ENCODE peak calls at places on chromosomes 6 and 20, in four cellular contexts. D, P, B and W are unnamed samples.

GRCh38 chr20:3209023-3209945 is at the start of gene ITPA:
- DNase-seq in D (peak), P (no peak), B (peak), W (peak)

GRCh38 chr6:22062807-22063408 is 233.9 kb downstream of the PRL start:
- DNase-seq in D (no peak), P (no peak), B (no peak), W (no peak)

GRCh38 chr6:129651291-129651691 is 58.7 kb downstream of the ARHGAP18 start:
- DNase-seq in D (peak), P (no peak), B (no peak), W (no peak)

GRCh38 chr6:19864285-19864684 is 27.1 kb downstream of the ID4 start:
- DNase-seq in D (no peak), P (no peak), B (no peak), W (no peak)

GRCh38 chr6:101666256-101666655 is 272.7 kb downstream of the GRIK2 start:
- DNase-seq in D (no peak), P (peak), B (no peak), W (no peak)

GRCh38 chr6:106927531-106928398 is 46.8 kb downstream of the CD24 start:
- DNase-seq in D (peak), P (no peak), B (peak), W (no peak)

GRCh38 chr20:6828794-6829423 is 61.4 kb downstream of the BMP2 start:
- DNase-seq in D (peak), P (peak), B (peak), W (no peak)

GRCh38 chr20:22686097-22686496 is 101.7 kb upstream of the FOXA2 start:
- DNase-seq in D (peak), P (peak), B (peak), W (peak)

GRCh38 chr6:163776549-163777378 is 362.2 kb downstream of the QKI start:
- DNase-seq in D (no peak), P (no peak), B (no peak), W (no peak)

GRCh38 chr20:53899351-53900167 is 170.8 kb downstream of the BCAS1 start:
- DNase-seq in D (peak), P (no peak), B (peak), W (no peak)

GRCh38 chr20:44334306-44334705 is 2.5 kb upstream of the R3HDML start:
- DNase-seq in D (no peak), P (no peak), B (no peak), W (no peak)

GRCh38 chr6:32087574-32088486 is 21.3 kb downstream of the TNXB start:
- DNase-seq in D (peak), P (peak), B (peak), W (no peak)

DNA sequence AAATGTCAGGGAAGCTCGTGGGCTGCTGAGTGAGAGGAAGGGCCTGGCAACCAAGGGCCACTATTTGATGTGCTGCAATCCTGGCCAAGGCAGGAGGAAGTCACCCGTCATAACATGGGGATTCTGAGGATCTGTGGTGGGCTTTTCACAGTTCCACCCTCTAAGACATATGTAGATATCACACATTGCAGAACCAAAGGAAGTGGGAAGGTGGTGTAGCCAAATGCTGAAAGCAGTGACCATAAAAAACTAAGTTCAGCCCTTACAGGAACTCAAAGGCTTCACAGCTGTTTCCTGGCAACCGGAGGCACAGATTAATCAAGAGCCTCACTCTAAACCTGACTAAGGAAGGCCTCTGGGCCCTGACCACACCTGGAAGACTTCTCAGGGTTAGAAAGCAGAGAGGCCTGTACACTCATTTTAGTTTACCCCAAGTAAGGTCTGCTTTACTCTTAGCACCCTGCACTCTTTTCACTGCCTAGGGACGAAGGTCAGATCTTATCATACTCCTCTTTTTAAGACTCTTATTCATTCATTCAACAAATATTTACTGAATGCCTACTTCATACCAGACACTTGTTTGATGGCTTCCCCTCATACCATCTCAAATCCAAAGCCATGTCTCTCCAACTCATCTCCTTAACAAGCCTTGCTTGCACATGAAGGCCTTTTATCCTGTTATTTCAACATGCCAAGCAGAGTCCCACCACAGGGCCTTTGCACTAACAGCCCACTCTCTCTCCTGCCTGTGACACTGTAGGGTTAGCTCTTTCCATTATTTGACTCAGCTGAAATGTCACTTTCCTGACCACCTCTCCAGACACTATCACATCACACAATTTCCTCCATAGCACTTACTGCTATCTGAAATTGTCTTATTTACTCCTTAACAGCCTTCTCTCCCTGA is 2.6 kb downstream of the UBE2V1 start:
- DNase-seq in D (peak), P (no peak), B (no peak), W (no peak)
- H3K27ac ChIP-seq in D (peak), P (no peak), B (peak), W (no peak)

DNA sequence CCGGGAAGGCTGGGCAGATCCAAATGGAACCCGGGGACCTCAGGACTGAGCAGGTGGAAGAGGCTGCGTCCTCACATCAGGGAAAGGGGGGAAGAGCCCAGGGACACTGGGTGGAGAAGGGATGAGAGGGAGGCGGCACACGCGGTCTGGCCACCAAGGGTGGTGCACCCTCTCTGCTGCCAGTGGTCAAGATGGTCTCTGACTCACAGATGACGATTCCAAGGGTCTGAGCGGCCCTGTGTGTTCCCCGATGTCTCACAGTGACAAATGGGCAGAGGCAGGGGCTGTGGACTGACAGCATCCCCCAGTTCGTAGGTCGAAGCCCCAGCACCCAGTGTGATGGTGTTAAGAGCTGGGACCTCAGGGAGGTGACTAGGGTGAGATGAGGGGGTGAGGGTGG is 32.1 kb downstream of the SLCO4A1 start:
- DNase-seq in D (no peak), P (no peak), B (no peak), W (no peak)
- H3K27ac ChIP-seq in D (no peak), P (no peak), B (no peak), W (no peak)

GRCh38 chr20:57213291-57213690 is 53.1 kb downstream of the BMP7 start:
- DNase-seq in D (no peak), P (no peak), B (no peak), W (no peak)

GRCh38 chr20:57211949-57212889 is 54.2 kb downstream of the BMP7 start:
- DNase-seq in D (no peak), P (peak), B (peak), W (peak)

GRCh38 chr20:57213924-57214323 is 52.5 kb downstream of the BMP7 start:
- DNase-seq in D (no peak), P (no peak), B (no peak), W (no peak)

GRCh38 chr20:57211406-57211805 is 55.0 kb downstream of the BMP7 start:
- DNase-seq in D (no peak), P (no peak), B (no peak), W (no peak)

GRCh38 chr20:57212890-57213276 is 53.6 kb downstream of the BMP7 start:
- DNase-seq in D (no peak), P (no peak), B (no peak), W (no peak)
- H3K27ac ChIP-seq in D (no peak), P (no peak), B (no peak), W (no peak)

GRCh38 chr20:59268827-59269226 is 31.6 kb upstream of the EDN3 start:
- DNase-seq in D (no peak), P (no peak), B (no peak), W (no peak)
- H3K27ac ChIP-seq in D (no peak), P (no peak), B (no peak), W (no peak)

DNA sequence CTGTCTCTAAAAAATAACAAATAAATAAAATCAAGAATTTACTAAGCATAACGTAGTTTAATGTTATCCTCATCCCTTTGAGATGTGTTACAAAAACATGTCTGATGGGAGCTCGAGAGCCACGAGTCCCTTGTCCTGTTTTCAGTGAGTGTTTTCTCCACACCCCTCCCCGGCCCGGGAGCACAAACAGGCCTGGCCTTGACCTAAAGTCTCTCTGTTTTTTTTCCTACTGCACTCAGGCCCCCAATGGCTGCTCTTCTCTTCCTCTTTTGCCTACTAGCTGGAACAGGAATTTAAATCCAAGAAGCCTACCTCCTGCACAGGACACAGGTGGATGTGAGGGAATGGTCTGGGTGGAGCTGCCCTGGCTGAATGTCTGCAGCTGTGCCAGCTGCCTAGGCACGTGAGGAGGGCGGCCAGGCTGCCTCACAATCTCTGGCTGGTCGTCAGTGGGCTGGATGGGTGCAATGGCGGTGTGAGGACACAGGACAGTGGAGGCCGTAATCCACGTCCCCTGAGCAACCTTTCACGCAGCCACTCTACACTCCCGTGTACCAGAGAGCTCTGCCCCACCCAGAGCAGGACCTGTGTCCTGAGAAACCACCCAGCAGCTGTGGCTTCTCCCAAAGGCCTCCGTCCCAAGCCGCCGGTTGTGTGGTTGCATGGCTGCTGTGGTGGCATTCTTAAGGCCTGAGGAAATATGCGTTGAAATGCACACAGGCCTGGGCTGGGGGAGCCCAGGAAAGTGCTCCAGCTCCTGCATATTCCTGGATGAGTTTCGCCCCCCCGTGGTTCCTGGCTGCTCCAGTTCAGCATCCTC is 117.5 kb downstream of the FAM120B start:
- DNase-seq in D (no peak), P (no peak), B (no peak), W (no peak)
- H3K27ac ChIP-seq in D (no peak), P (no peak), B (no peak), W (no peak)

GRCh38 chr6:148996815-148997214 is 250.0 kb downstream of the UST start:
- DNase-seq in D (no peak), P (no peak), B (no peak), W (no peak)
- H3K27ac ChIP-seq in D (no peak), P (no peak), B (no peak), W (no peak)

GRCh38 chr20:49660912-49661311 is 52.8 kb downstream of the B4GALT5 start:
- DNase-seq in D (no peak), P (no peak), B (no peak), W (no peak)
- H3K27ac ChIP-seq in D (no peak), P (no peak), B (no peak), W (no peak)

GRCh38 chr6:15921243-15921642 is 207.6 kb upstream of the MYLIP start:
- DNase-seq in D (no peak), P (no peak), B (no peak), W (no peak)

GRCh38 chr6:15926256-15926655 is 202.6 kb upstream of the MYLIP start:
- DNase-seq in D (no peak), P (no peak), B (no peak), W (no peak)

GRCh38 chr6:15927531-15928230 is 201.2 kb upstream of the MYLIP start:
- DNase-seq in D (no peak), P (no peak), B (no peak), W (no peak)

GRCh38 chr6:15924893-15925292 is 204.0 kb upstream of the MYLIP start:
- DNase-seq in D (no peak), P (no peak), B (no peak), W (no peak)

DNA sequence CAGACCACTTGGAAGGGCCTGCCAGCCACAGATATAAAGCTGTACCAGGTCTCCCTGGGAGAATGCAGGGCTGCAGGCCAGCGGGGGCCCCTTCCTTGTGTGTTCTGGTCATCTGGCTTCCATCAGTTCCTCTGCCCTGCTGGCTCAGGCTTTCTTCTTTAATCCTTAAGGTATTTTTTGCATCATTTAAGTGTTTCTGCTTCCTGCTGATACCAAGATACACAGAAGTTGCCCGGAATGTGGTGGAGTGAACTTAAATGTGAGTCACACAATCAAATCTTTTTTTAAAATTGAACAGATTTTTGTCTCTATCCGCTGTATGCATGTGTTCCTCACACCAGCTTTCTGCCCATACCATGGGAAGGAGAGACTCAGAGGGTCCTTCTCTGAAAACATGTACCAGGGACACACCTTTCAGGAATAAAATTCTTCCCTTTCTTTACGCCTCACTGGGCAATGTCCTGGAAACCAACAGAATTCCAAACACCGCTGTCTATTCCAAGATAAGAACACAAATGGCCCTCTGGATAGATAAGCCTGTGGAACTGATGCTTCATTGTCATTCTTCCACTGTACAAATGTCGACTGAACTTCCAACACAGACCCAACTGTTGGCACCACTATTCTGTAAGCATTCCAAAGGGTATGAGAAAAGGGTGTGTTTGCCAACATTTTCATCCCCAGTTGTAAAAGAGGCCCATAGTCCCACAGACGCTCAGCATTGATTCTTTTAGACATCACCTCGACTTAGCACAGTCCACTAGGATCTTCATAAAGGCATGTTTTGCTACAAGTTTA is 206.2 kb upstream of the MYLIP start:
- DNase-seq in D (no peak), P (no peak), B (no peak), W (no peak)
- H3K27ac ChIP-seq in D (no peak), P (no peak), B (no peak), W (no peak)